ENCODE peak calls at places on chromosomes 4 and X, in six cellular contexts. One of them, this sample, is unnamed.

GRCh38 chrX:3371163-3371562 is 24.7 kb upstream of the MXRA5 start:
- DNase-seq in RCC 7860: no peak
- DNase-seq in MCF 10A: peak; percentile 53
- DNase-seq in spleen: no peak
- DNase-seq in amygdala: no peak
- DNase-seq in T follicular helper cell: no peak
- DNase-seq in this sample: no peak

GRCh38 chr4:174749091-174749490 is 80.0 kb downstream of the GLRA3 start:
- DNase-seq in RCC 7860: no peak
- DNase-seq in MCF 10A: peak; percentile 34
- DNase-seq in spleen: no peak
- DNase-seq in amygdala: no peak
- DNase-seq in T follicular helper cell: no peak
- DNase-seq in this sample: no peak

GRCh38 chrX:65697915-65698796 is 30.7 kb downstream of the MSN start:
- DNase-seq in RCC 7860: peak; percentile 51
- DNase-seq in MCF 10A: no peak
- DNase-seq in spleen: peak; percentile 92
- DNase-seq in amygdala: no peak
- DNase-seq in T follicular helper cell: peak; percentile 62
- DNase-seq in this sample: peak; percentile 42

GRCh38 chr4:8412288-8412687 is 28.2 kb downstream of the ACOX3 start:
- DNase-seq in RCC 7860: no peak
- DNase-seq in MCF 10A: no peak
- DNase-seq in spleen: no peak
- DNase-seq in amygdala: no peak
- DNase-seq in T follicular helper cell: no peak
- DNase-seq in this sample: no peak

GRCh38 chr4:170675568-170676262 is 586.0 kb upstream of the AADAT start:
- DNase-seq in RCC 7860: peak; percentile 57
- DNase-seq in MCF 10A: peak; percentile 22
- DNase-seq in spleen: no peak
- DNase-seq in amygdala: no peak
- DNase-seq in T follicular helper cell: no peak
- DNase-seq in this sample: no peak

GRCh38 chr4:138688531-138689181 is 326.9 kb upstream of the NOCT start:
- DNase-seq in RCC 7860: no peak
- DNase-seq in MCF 10A: no peak
- DNase-seq in spleen: no peak
- DNase-seq in amygdala: no peak
- DNase-seq in T follicular helper cell: no peak
- DNase-seq in this sample: no peak

GRCh38 chr4:7507381-7507780 is 72.7 kb upstream of the PSAPL1 start:
- DNase-seq in RCC 7860: no peak
- DNase-seq in MCF 10A: no peak
- DNase-seq in spleen: no peak
- DNase-seq in amygdala: no peak
- DNase-seq in T follicular helper cell: no peak
- DNase-seq in this sample: no peak

GRCh38 chr4:47839259-47839658 is 1.4 kb upstream of the CORIN start:
- DNase-seq in RCC 7860: no peak
- DNase-seq in MCF 10A: no peak
- DNase-seq in spleen: no peak
- DNase-seq in amygdala: no peak
- DNase-seq in T follicular helper cell: no peak
- DNase-seq in this sample: no peak

GRCh38 chrX:21528076-21528475 is 130.1 kb downstream of the KLHL34 start:
- DNase-seq in RCC 7860: no peak
- DNase-seq in MCF 10A: no peak
- DNase-seq in spleen: no peak
- DNase-seq in amygdala: no peak
- DNase-seq in T follicular helper cell: no peak
- DNase-seq in this sample: no peak

GRCh38 chr4:182862921-182863320 is 54.3 kb downstream of the DCTD start:
- DNase-seq in RCC 7860: no peak
- DNase-seq in MCF 10A: no peak
- DNase-seq in spleen: peak; percentile 67
- DNase-seq in amygdala: no peak
- DNase-seq in T follicular helper cell: no peak
- DNase-seq in this sample: peak; percentile 49

GRCh38 chrX:148501121-148502066 is 977 bp downstream of the AFF2 start:
- DNase-seq in RCC 7860: no peak
- DNase-seq in MCF 10A: no peak
- DNase-seq in spleen: peak; percentile 81
- DNase-seq in amygdala: no peak
- DNase-seq in T follicular helper cell: no peak
- DNase-seq in this sample: peak; percentile 51

GRCh38 chrX:150074175-150074574 is 135.9 kb upstream of the EOLA2 start:
- DNase-seq in RCC 7860: no peak
- DNase-seq in MCF 10A: no peak
- DNase-seq in spleen: no peak
- DNase-seq in amygdala: no peak
- DNase-seq in T follicular helper cell: no peak
- DNase-seq in this sample: no peak

GRCh38 chrX:48754124-48754667 is 7.4 kb upstream of the GLOD5 start:
- DNase-seq in RCC 7860: no peak
- DNase-seq in MCF 10A: no peak
- DNase-seq in spleen: no peak
- DNase-seq in amygdala: no peak
- DNase-seq in T follicular helper cell: no peak
- DNase-seq in this sample: no peak

GRCh38 chrX:54695816-54696487 is 102.1 kb downstream of the ITIH6 start:
- DNase-seq in RCC 7860: no peak
- DNase-seq in MCF 10A: no peak
- DNase-seq in spleen: no peak
- DNase-seq in amygdala: no peak
- DNase-seq in T follicular helper cell: no peak
- DNase-seq in this sample: no peak

GRCh38 chr4:186032259-186032658 is 36.7 kb upstream of the TLR3 start:
- DNase-seq in RCC 7860: no peak
- DNase-seq in MCF 10A: no peak
- DNase-seq in spleen: no peak
- DNase-seq in amygdala: no peak
- DNase-seq in T follicular helper cell: no peak
- DNase-seq in this sample: no peak